ENCODE peak calls at places on chromosomes 4 and X, in seven cellular contexts. One of them, this sample, is unnamed.

GRCh38 chr4:60780874-60781273 is 419.3 kb upstream of the ADGRL3 start:
- DNase-seq in mucosa of descending colon: no peak
- DNase-seq in body of pancreas: no peak
- DNase-seq in RPMI8226: no peak
- DNase-seq in Kasumi-1: no peak
- DNase-seq in left colon: no peak
- DNase-seq in left ventricle myocardium inferior: no peak
- DNase-seq in this sample: no peak

GRCh38 chr4:86848136-86848535 is 1.0 kb downstream of the SLC10A6 start:
- DNase-seq in mucosa of descending colon: no peak
- DNase-seq in body of pancreas: no peak
- DNase-seq in RPMI8226: no peak
- DNase-seq in Kasumi-1: no peak
- DNase-seq in left colon: no peak
- DNase-seq in left ventricle myocardium inferior: no peak
- DNase-seq in this sample: no peak

GRCh38 chrX:153495362-153495751 is 577 bp downstream of the BGN start:
- DNase-seq in mucosa of descending colon: no peak
- DNase-seq in body of pancreas: peak
- DNase-seq in RPMI8226: no peak
- DNase-seq in Kasumi-1: no peak
- DNase-seq in left colon: no peak
- DNase-seq in left ventricle myocardium inferior: peak
- DNase-seq in this sample: no peak

GRCh38 chr4:42248986-42249385 is 96.5 kb upstream of the BEND4 start:
- DNase-seq in mucosa of descending colon: no peak
- DNase-seq in body of pancreas: no peak
- DNase-seq in RPMI8226: no peak
- DNase-seq in Kasumi-1: no peak
- DNase-seq in left colon: no peak
- DNase-seq in left ventricle myocardium inferior: no peak
- DNase-seq in this sample: no peak

GRCh38 chrX:41906515-41907165 is 16.7 kb downstream of the CASK start:
- DNase-seq in mucosa of descending colon: no peak
- DNase-seq in body of pancreas: no peak
- DNase-seq in RPMI8226: no peak
- DNase-seq in Kasumi-1: no peak
- DNase-seq in left colon: no peak
- DNase-seq in left ventricle myocardium inferior: no peak
- DNase-seq in this sample: no peak

GRCh38 chr4:107825072-107825789 is 499 bp downstream of the SGMS2 start:
- DNase-seq in mucosa of descending colon: peak
- DNase-seq in body of pancreas: peak
- DNase-seq in RPMI8226: no peak
- DNase-seq in Kasumi-1: peak
- DNase-seq in left colon: peak
- DNase-seq in left ventricle myocardium inferior: no peak
- DNase-seq in this sample: no peak

GRCh38 chr4:8783736-8784135 is 87.9 kb downstream of the HMX1 start:
- DNase-seq in mucosa of descending colon: no peak
- DNase-seq in body of pancreas: no peak
- DNase-seq in RPMI8226: no peak
- DNase-seq in Kasumi-1: no peak
- DNase-seq in left colon: no peak
- DNase-seq in left ventricle myocardium inferior: no peak
- DNase-seq in this sample: no peak

GRCh38 chr4:43325220-43325967 is 432.9 kb downstream of the GRXCR1 start:
- DNase-seq in mucosa of descending colon: no peak
- DNase-seq in body of pancreas: no peak
- DNase-seq in RPMI8226: no peak
- DNase-seq in Kasumi-1: peak
- DNase-seq in left colon: no peak
- DNase-seq in left ventricle myocardium inferior: no peak
- DNase-seq in this sample: peak

GRCh38 chrX:112473654-112474053 is 206.1 kb downstream of the LHFPL1 start:
- DNase-seq in mucosa of descending colon: no peak
- DNase-seq in body of pancreas: no peak
- DNase-seq in RPMI8226: no peak
- DNase-seq in Kasumi-1: no peak
- DNase-seq in left colon: no peak
- DNase-seq in left ventricle myocardium inferior: no peak
- DNase-seq in this sample: no peak

GRCh38 chrX:37662181-37662580 is 23.4 kb upstream of the XK start:
- DNase-seq in mucosa of descending colon: no peak
- DNase-seq in body of pancreas: no peak
- DNase-seq in RPMI8226: no peak
- DNase-seq in Kasumi-1: no peak
- DNase-seq in left colon: no peak
- DNase-seq in left ventricle myocardium inferior: no peak
- DNase-seq in this sample: peak

GRCh38 chrX:34379891-34380290 is 247.8 kb upstream of the FAM47A start:
- DNase-seq in mucosa of descending colon: no peak
- DNase-seq in body of pancreas: no peak
- DNase-seq in RPMI8226: no peak
- DNase-seq in Kasumi-1: no peak
- DNase-seq in left colon: no peak
- DNase-seq in left ventricle myocardium inferior: no peak
- DNase-seq in this sample: no peak